ENCODE peak calls at places on chromosomes 1 and 21, in four cellular contexts. One of them, this sample, is unnamed.

GRCh38 chr1:20008391-20008841 is 29.0 kb upstream of the PLA2G2A start:
- DNase-seq in T-cell: no peak
- DNase-seq in spleen: no peak
- DNase-seq in naive B cell: no peak
- DNase-seq in this sample: peak

GRCh38 chr21:31730687-31731111 is 1.2 kb downstream of the SCAF4 start:
- DNase-seq in T-cell: no peak
- DNase-seq in spleen: no peak
- DNase-seq in naive B cell: no peak
- DNase-seq in this sample: peak

GRCh38 chr1:153880962-153881361 is 41.8 kb downstream of the GATAD2B start:
- DNase-seq in T-cell: peak
- DNase-seq in spleen: peak
- DNase-seq in naive B cell: peak
- DNase-seq in this sample: peak

GRCh38 chr1:248752119-248752931 is 3.2 kb downstream of the LYPD8 start:
- DNase-seq in T-cell: no peak
- DNase-seq in spleen: no peak
- DNase-seq in naive B cell: no peak
- DNase-seq in this sample: no peak

GRCh38 chr1:49229555-49229954 is 452.9 kb upstream of the BEND5 start:
- DNase-seq in T-cell: no peak
- DNase-seq in spleen: no peak
- DNase-seq in naive B cell: no peak
- DNase-seq in this sample: no peak

GRCh38 chr21:43346551-43346950 is 80.4 kb downstream of the SIK1 start:
- DNase-seq in T-cell: no peak
- DNase-seq in spleen: no peak
- DNase-seq in naive B cell: no peak
- DNase-seq in this sample: no peak

GRCh38 chr1:19074361-19074901 is 118.0 kb upstream of the IFFO2 start:
- DNase-seq in T-cell: peak
- DNase-seq in spleen: no peak
- DNase-seq in naive B cell: no peak
- DNase-seq in this sample: peak

GRCh38 chr1:47031059-47031458 is 7.6 kb downstream of the CYP4X1 start:
- DNase-seq in T-cell: no peak
- DNase-seq in spleen: no peak
- DNase-seq in naive B cell: no peak
- DNase-seq in this sample: peak

GRCh38 chr1:238581332-238581731 is 690.6 kb upstream of the ZP4 start:
- DNase-seq in T-cell: no peak
- DNase-seq in spleen: no peak
- DNase-seq in naive B cell: no peak
- DNase-seq in this sample: no peak

GRCh38 chr1:22919341-22920025 is 53.2 kb downstream of the LACTBL1 start:
- DNase-seq in T-cell: no peak
- DNase-seq in spleen: peak
- DNase-seq in naive B cell: no peak
- DNase-seq in this sample: peak

GRCh38 chr1:233295775-233296322 is 324 bp upstream of the PCNX2 start:
- DNase-seq in T-cell: no peak
- DNase-seq in spleen: no peak
- DNase-seq in naive B cell: no peak
- DNase-seq in this sample: no peak

GRCh38 chr21:37878946-37879660 is 37.2 kb downstream of the KCNJ6 start:
- DNase-seq in T-cell: no peak
- DNase-seq in spleen: no peak
- DNase-seq in naive B cell: no peak
- DNase-seq in this sample: peak

GRCh38 chr21:44637018-44637850 is at the start of gene KRTAP10-10:
- DNase-seq in T-cell: no peak
- DNase-seq in spleen: no peak
- DNase-seq in naive B cell: no peak
- DNase-seq in this sample: no peak

GRCh38 chr1:119482517-119483425 is 24.2 kb upstream of the HSD3B1 start:
- DNase-seq in T-cell: no peak
- DNase-seq in spleen: no peak
- DNase-seq in naive B cell: no peak
- DNase-seq in this sample: no peak

GRCh38 chr1:47999097-47999496 is 1.9 kb upstream of the TRABD2B start:
- DNase-seq in T-cell: no peak
- DNase-seq in spleen: no peak
- DNase-seq in naive B cell: no peak
- DNase-seq in this sample: no peak

GRCh38 chr1:243505986-243506689 is 250.3 kb downstream of the SDCCAG8 start:
- DNase-seq in T-cell: no peak
- DNase-seq in spleen: no peak
- DNase-seq in naive B cell: peak
- DNase-seq in this sample: no peak

GRCh38 chr1:35660581-35661473 is 19.5 kb upstream of the PSMB2 start:
- DNase-seq in T-cell: no peak
- DNase-seq in spleen: no peak
- DNase-seq in naive B cell: no peak
- DNase-seq in this sample: peak

GRCh38 chr1:58652351-58653184 is 47.3 kb downstream of the MYSM1 start:
- DNase-seq in T-cell: peak
- DNase-seq in spleen: no peak
- DNase-seq in naive B cell: peak
- DNase-seq in this sample: peak

GRCh38 chr1:243549791-243550190 is 293.9 kb downstream of the SDCCAG8 start:
- DNase-seq in T-cell: no peak
- DNase-seq in spleen: no peak
- DNase-seq in naive B cell: no peak
- DNase-seq in this sample: no peak

GRCh38 chr1:201828820-201829774 is at the start of gene IPO9:
- DNase-seq in T-cell: peak
- DNase-seq in spleen: peak
- DNase-seq in naive B cell: peak
- DNase-seq in this sample: peak

GRCh38 chr21:16588433-16588860 is 858.7 kb downstream of the USP25 start:
- DNase-seq in T-cell: no peak
- DNase-seq in spleen: no peak
- DNase-seq in naive B cell: no peak
- DNase-seq in this sample: peak

GRCh38 chr1:194052514-194053333 is 866.3 kb upstream of the B3GALT2 start:
- DNase-seq in T-cell: no peak
- DNase-seq in spleen: no peak
- DNase-seq in naive B cell: no peak
- DNase-seq in this sample: no peak

GRCh38 chr21:28337319-28337718 is 655.4 kb downstream of the LTN1 start:
- DNase-seq in T-cell: no peak
- DNase-seq in spleen: no peak
- DNase-seq in naive B cell: no peak
- DNase-seq in this sample: peak

GRCh38 chr1:31750858-31751638 is 13.1 kb downstream of the ADGRB2 start:
- DNase-seq in T-cell: peak
- DNase-seq in spleen: peak
- DNase-seq in naive B cell: no peak
- DNase-seq in this sample: peak

This sample was measured in astrocyte.